ENCODE peak calls at places on chromosomes 2 and 18, in four cellular contexts. R is dorsolateral prefrontal cortex, J is choroid plexus epithelial cell, P is fibroblast of pulmonary artery. I is an unnamed sample.

GRCh38 chr2:195871326-195871725 is 197.3 kb downstream of the DNAH7 start:
- DNase-seq in R (no peak), J (peak; percentile 18), P (no peak), I (no peak)

GRCh38 chr2:120393456-120393855 is 47.5 kb downstream of the INHBB start:
- DNase-seq in R (no peak), J (no peak), P (no peak), I (no peak)

GRCh38 chr2:220510668-220511067 is 883.2 kb downstream of the SLC4A3 start:
- DNase-seq in R (no peak), J (peak; percentile 51), P (peak; percentile 10), I (no peak)

GRCh38 chr2:166802475-166802874 is 85.8 kb upstream of the XIRP2 start:
- DNase-seq in R (no peak), J (no peak), P (no peak), I (no peak)

GRCh38 chr2:101619191-101619591 is 78.3 kb upstream of the MAP4K4 start:
- DNase-seq in R (no peak), J (peak; percentile 62), P (no peak), I (peak; percentile 7)

GRCh38 chr2:235642446-235643107 is 148.7 kb downstream of the AGAP1 start:
- DNase-seq in R (no peak), J (peak; percentile 66), P (peak; percentile 61), I (no peak)

GRCh38 chr2:210072922-210073509 is 70.6 kb downstream of the RPE start:
- DNase-seq in R (no peak), J (peak; percentile 79), P (peak; percentile 69), I (peak; percentile 14)

GRCh38 chr18:25834061-25834460 is 256.4 kb downstream of the SS18 start:
- DNase-seq in R (no peak), J (no peak), P (no peak), I (no peak)

GRCh38 chr2:142694282-142694681 is 183.2 kb upstream of the KYNU start:
- DNase-seq in R (no peak), J (no peak), P (no peak), I (no peak)

GRCh38 chr2:207801259-207801658 is 31.6 kb upstream of the FZD5 start:
- DNase-seq in R (no peak), J (no peak), P (no peak), I (no peak)

GRCh38 chr18:50611529-50611941 is 51.6 kb downstream of the MAPK4 start:
- DNase-seq in R (no peak), J (no peak), P (no peak), I (no peak)

GRCh38 chr2:46661526-46661925 is 182.2 kb downstream of the TMEM247 start:
- DNase-seq in R (no peak), J (no peak), P (no peak), I (no peak)

GRCh38 chr2:122100371-122101150 is 345.1 kb downstream of the TSN start:
- DNase-seq in R (no peak), J (peak; percentile 4), P (peak; percentile 45), I (no peak)

DNA sequence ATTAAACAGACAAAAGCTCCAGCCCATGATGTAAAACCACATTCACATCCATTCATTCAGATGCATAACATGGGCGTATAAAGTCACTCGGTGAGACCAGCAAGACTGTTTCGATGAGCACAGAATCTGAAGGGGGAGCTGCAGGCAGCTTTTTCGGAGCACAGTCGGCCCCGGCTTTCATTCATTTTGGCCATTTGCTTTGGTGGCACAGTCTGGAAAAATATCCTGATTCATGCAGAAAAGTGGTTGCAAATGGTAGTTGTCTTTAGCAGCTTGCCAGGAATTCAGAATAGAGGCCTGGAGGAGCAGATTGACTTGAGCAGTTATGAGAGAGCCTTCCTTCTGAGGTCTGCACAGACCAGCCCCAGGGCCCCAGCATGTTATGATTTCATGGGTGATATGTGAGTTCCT is 11.2 kb downstream of the ARID5A start:
- DNase-seq in R (no peak), J (peak; percentile 43), P (no peak), I (no peak)
- TF ChIP-seq CTCF in R (peak; percentile 31), J (peak; percentile 14), P (no peak), I (no peak)

GRCh38 chr2:8540552-8541055 is 141.3 kb upstream of the ID2 start:
- DNase-seq in R (no peak), J (no peak), P (no peak), I (no peak)

GRCh38 chr2:8538951-8539621 is 142.8 kb upstream of the ID2 start:
- DNase-seq in R (no peak), J (no peak), P (no peak), I (no peak)

GRCh38 chr2:8541223-8541622 is 140.6 kb upstream of the ID2 start:
- DNase-seq in R (no peak), J (no peak), P (no peak), I (no peak)

GRCh38 chr2:8538531-8538930 is 143.3 kb upstream of the ID2 start:
- DNase-seq in R (no peak), J (no peak), P (no peak), I (no peak)

GRCh38 chr2:8539743-8540551 is 141.9 kb upstream of the ID2 start:
- DNase-seq in R (no peak), J (no peak), P (no peak), I (no peak)
- TF ChIP-seq CTCF in R (no peak), J (peak; percentile 2), P (no peak), I (no peak)

GRCh38 chr2:190111166-190111565 is 48.6 kb upstream of the MSTN start:
- DNase-seq in R (no peak), J (no peak), P (no peak), I (no peak)
- TF ChIP-seq CTCF in R (no peak), J (no peak), P (no peak), I (no peak)

GRCh38 chr18:37266290-37266689 is 299.3 kb downstream of the CELF4 start:
- DNase-seq in R (no peak), J (no peak), P (no peak), I (no peak)
- TF ChIP-seq CTCF in R (no peak), J (no peak), P (no peak), I (no peak)

GRCh38 chr2:3789246-3789645 is 85.9 kb downstream of the DCDC2C start:
- DNase-seq in R (no peak), J (peak; percentile 13), P (no peak), I (no peak)

GRCh38 chr2:3784731-3785130 is 81.4 kb downstream of the DCDC2C start:
- DNase-seq in R (no peak), J (peak; percentile 69), P (peak; percentile 7), I (no peak)

GRCh38 chr2:3787768-3788167 is 84.4 kb downstream of the DCDC2C start:
- DNase-seq in R (no peak), J (no peak), P (no peak), I (no peak)

GRCh38 chr2:3785890-3786273 is 82.5 kb downstream of the DCDC2C start:
- DNase-seq in R (no peak), J (no peak), P (no peak), I (no peak)

GRCh38 chr2:3785220-3785889 is 82.0 kb downstream of the DCDC2C start:
- DNase-seq in R (no peak), J (peak; percentile 26), P (no peak), I (no peak)
- TF ChIP-seq CTCF in R (no peak), J (no peak), P (no peak), I (no peak)

GRCh38 chr2:241764272-241765241 is 12.1 kb upstream of the GAL3ST2 start:
- DNase-seq in R (no peak), J (no peak), P (no peak), I (no peak)
- TF ChIP-seq CTCF in R (no peak), J (no peak), P (no peak), I (no peak)

DNA sequence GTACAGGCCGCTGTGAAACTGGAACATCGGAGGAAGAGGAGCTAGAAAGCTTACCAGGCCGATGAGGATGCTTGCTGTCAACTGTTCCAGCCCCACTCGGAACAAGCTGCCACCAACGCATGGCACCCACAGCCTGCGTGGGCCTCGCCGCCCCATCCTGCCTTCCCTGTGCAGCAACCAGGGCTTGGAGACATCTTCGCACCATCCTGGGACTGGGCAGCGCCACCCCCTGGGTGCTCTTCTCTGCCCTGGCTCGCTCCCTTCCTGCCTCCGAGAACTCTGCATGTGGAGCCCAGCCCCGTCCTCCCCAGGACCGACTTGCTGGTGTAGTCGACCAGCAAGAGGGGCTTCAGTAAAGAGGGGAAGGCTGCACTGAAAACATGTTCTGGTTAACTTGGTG is 10.8 kb downstream of the TMEM18 start:
- DNase-seq in R (no peak), J (no peak), P (no peak), I (no peak)
- TF ChIP-seq CTCF in R (no peak), J (no peak), P (no peak), I (no peak)

DNA sequence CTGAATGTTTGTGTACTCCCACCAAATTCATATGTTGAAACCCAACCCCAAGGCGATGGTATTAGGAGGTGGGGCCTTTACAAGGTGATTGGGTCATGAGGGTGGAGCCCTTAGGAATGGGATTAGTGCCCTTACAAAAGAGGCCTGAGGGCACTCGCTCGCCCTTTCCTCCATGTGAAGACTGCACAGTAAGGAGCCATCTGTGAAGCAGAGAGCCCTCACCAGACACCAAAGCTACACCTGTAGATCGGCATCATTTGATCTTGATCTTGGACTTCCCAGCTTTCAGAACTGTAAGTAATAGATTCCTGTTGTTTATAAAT is 62.9 kb upstream of the FZD7 start:
- DNase-seq in R (no peak), J (no peak), P (no peak), I (no peak)
- TF ChIP-seq CTCF in R (no peak), J (no peak), P (no peak), I (no peak)

GRCh38 chr2:145919507-145919906 is 1399.6 kb upstream of the ZEB2 start:
- DNase-seq in R (no peak), J (peak; percentile 53), P (peak; percentile 58), I (no peak)
- TF ChIP-seq CTCF in R (no peak), J (peak; percentile 48), P (peak; percentile 47), I (peak; percentile 26)

I was measured in AG09319.